ENCODE peak calls at places on chromosome 4, in eight cellular contexts. B, V, F, J, U, A, P and I are unnamed samples.

GRCh38 chr4:38678078-38678477 is 14.1 kb downstream of the KLF3 start:
- DNase-seq in J (no peak), A (no peak), F (no peak), B (no peak), V (peak), P (no peak), U (peak), I (no peak)

GRCh38 chr4:82715731-82716617 is 82.6 kb downstream of the SCD5 start:
- DNase-seq in A (no peak), V (no peak), B (no peak), P (no peak), F (no peak), J (no peak), U (peak), I (no peak)

GRCh38 chr4:101169044-101170014 is 178.0 kb downstream of the PPP3CA start:
- DNase-seq in U (peak), V (no peak), P (peak), B (peak), J (peak), F (peak), A (peak), I (peak)

GRCh38 chr4:73631565-73632226 is 11.5 kb upstream of the RASSF6 start:
- DNase-seq in F (no peak), P (no peak), J (no peak), B (no peak), V (no peak), U (no peak), A (no peak), I (no peak)

GRCh38 chr4:74190919-74191397 is 33.0 kb downstream of the MTHFD2L start:
- DNase-seq in P (no peak), B (no peak), F (no peak), U (no peak), V (no peak), J (no peak), A (no peak), I (no peak)

GRCh38 chr4:147899512-147899911 is 167.6 kb downstream of the ARHGAP10 start:
- DNase-seq in F (no peak), J (no peak), P (no peak), A (no peak), B (no peak), V (no peak), U (peak), I (no peak)

GRCh38 chr4:184475096-184475461 is 729 bp upstream of the IRF2 start:
- DNase-seq in V (peak), U (peak), A (peak), F (peak), P (peak), B (peak), J (peak), I (peak)

GRCh38 chr4:6563935-6564645 is 10.9 kb upstream of the MAN2B2 start:
- DNase-seq in B (no peak), A (no peak), F (no peak), P (no peak), V (no peak), U (no peak), J (no peak), I (no peak)

GRCh38 chr4:157221895-157222763 is 1.6 kb downstream of the GRIA2 start:
- DNase-seq in V (no peak), U (no peak), P (peak), J (no peak), F (no peak), A (no peak), B (no peak), I (peak)

GRCh38 chr4:4541040-4541631 is 712 bp downstream of the STX18 start:
- DNase-seq in J (peak), P (peak), V (peak), B (no peak), A (peak), F (no peak), U (peak), I (no peak)

GRCh38 chr4:40750461-40751258 is 905 bp downstream of the NSUN7 start:
- DNase-seq in F (no peak), A (no peak), P (peak), J (peak), V (no peak), B (no peak), U (no peak), I (peak)

GRCh38 chr4:184745747-184746531 is 12.0 kb upstream of the CENPU start:
- DNase-seq in B (peak), V (peak), U (peak), F (peak), A (peak), J (peak), P (peak), I (peak)